ENCODE peak calls at places on chromosomes 7 and 10, in four cellular contexts. F is cardiac fibroblast, Q is cardiac muscle cell, O is AG04450. H is an unnamed sample.

GRCh38 chr10:5486852-5487235 is 12.5 kb downstream of the CALML5 start:
- DNase-seq in Q (no peak), O (no peak), F (no peak), H (no peak)

GRCh38 chr10:87861566-87861952 is 1.8 kb downstream of the KLLN start:
- DNase-seq in O (peak; percentile 53), F (peak; percentile 92), Q (peak; percentile 66), H (no peak)

GRCh38 chr7:105996860-105997737 is 34.0 kb downstream of the CDHR3 start:
- DNase-seq in F (no peak), O (no peak), Q (no peak), H (no peak)

GRCh38 chr10:95503012-95503411 is 58.2 kb downstream of the SORBS1 start:
- DNase-seq in F (no peak), O (no peak), Q (no peak), H (no peak)

GRCh38 chr10:119457966-119458766 is 84.4 kb downstream of the RGS10 start:
- DNase-seq in F (no peak), O (no peak), Q (no peak), H (no peak)

GRCh38 chr7:40220421-40220911 is 85.7 kb downstream of the SUGCT start:
- DNase-seq in O (no peak), F (peak; percentile 47), Q (no peak), H (no peak)

GRCh38 chr10:80196270-80196949 is 8.9 kb downstream of the ANXA11 start:
- DNase-seq in Q (peak; percentile 46), O (no peak), F (no peak), H (no peak)

GRCh38 chr7:91288208-91288824 is 24.1 kb downstream of the FZD1 start:
- DNase-seq in O (no peak), Q (peak; percentile 42), F (peak; percentile 25), H (no peak)

GRCh38 chr10:43955978-43956377 is 307.3 kb upstream of the ZNF32 start:
- DNase-seq in O (no peak), Q (no peak), F (no peak), H (no peak)

GRCh38 chr10:119759832-119760231 is 34.0 kb downstream of the INPP5F start:
- DNase-seq in O (no peak), F (peak; percentile 48), Q (no peak), H (no peak)

GRCh38 chr10:103502849-103503660 is 9.6 kb downstream of the NEURL1 start:
- DNase-seq in Q (no peak), O (no peak), F (no peak), H (no peak)

GRCh38 chr10:129509835-129510234 is 42.8 kb downstream of the MGMT start:
- DNase-seq in Q (no peak), F (no peak), O (no peak), H (no peak)

GRCh38 chr7:101950450-101951119 is 133.2 kb downstream of the CUX1 start:
- DNase-seq in O (peak; percentile 42), Q (no peak), F (peak; percentile 92), H (no peak)

GRCh38 chr10:3091346-3091787 is 24.0 kb downstream of the PFKP start:
- DNase-seq in F (peak; percentile 90), Q (no peak), O (peak; percentile 55), H (no peak)

GRCh38 chr7:142718314-142718713 is 31.0 kb upstream of the PRSS1 start:
- DNase-seq in O (no peak), Q (no peak), F (no peak), H (no peak)

GRCh38 chr10:5559642-5560141 is 34.9 kb downstream of the CALML3 start:
- DNase-seq in Q (no peak), F (peak; percentile 60), O (no peak), H (no peak)

GRCh38 chr10:7011994-7012393 is 398.8 kb downstream of the SFMBT2 start:
- DNase-seq in O (no peak), Q (no peak), F (no peak), H (no peak)

GRCh38 chr10:45425628-45426563 is 51.9 kb downstream of the ALOX5 start:
- DNase-seq in O (no peak), Q (no peak), F (no peak), H (no peak)

GRCh38 chr10:60646966-60647796 is 131.1 kb upstream of the CDK1 start:
- DNase-seq in O (peak; percentile 38), Q (peak; percentile 66), F (peak; percentile 80), H (peak; percentile 22)

GRCh38 chr7:31890198-31890597 is 180.0 kb downstream of the PDE1C start:
- DNase-seq in Q (no peak), F (no peak), O (no peak), H (no peak)

GRCh38 chr10:117163061-117163953 is 25.2 kb upstream of the VAX1 start:
- DNase-seq in F (no peak), Q (peak; percentile 51), O (no peak), H (no peak)

GRCh38 chr10:92240289-92241157 is 50.4 kb downstream of the CPEB3 start:
- DNase-seq in O (no peak), F (peak; percentile 80), Q (peak; percentile 79), H (no peak)

GRCh38 chr7:776992-777520 is 50.0 kb upstream of the PRKAR1B start:
- DNase-seq in O (no peak), Q (no peak), F (no peak), H (no peak)

GRCh38 chr7:22190736-22191135 is 166.2 kb downstream of the RAPGEF5 start:
- DNase-seq in F (no peak), Q (no peak), O (no peak), H (no peak)

GRCh38 chr10:24518411-24518810 is 205.3 kb downstream of the ARHGAP21 start:
- DNase-seq in F (no peak), Q (no peak), O (no peak), H (no peak)

GRCh38 chr7:31192996-31193395 is 140.9 kb downstream of the ADCYAP1R1 start:
- DNase-seq in F (peak; percentile 52), O (no peak), Q (peak; percentile 80), H (peak; percentile 65)

GRCh38 chr10:13206546-13207443 is 27.4 kb downstream of the UCMA start:
- DNase-seq in O (peak; percentile 21), Q (peak; percentile 10), F (peak; percentile 76), H (no peak)

GRCh38 chr7:133931053-133931452 is 196.1 kb upstream of the LRGUK start:
- DNase-seq in F (no peak), O (no peak), Q (no peak), H (no peak)

GRCh38 chr10:119395287-119396007 is 147.1 kb downstream of the RGS10 start:
- DNase-seq in F (peak; percentile 84), O (no peak), Q (no peak), H (no peak)

GRCh38 chr10:52740913-52741675 is 31.5 kb downstream of the MBL2 start:
- DNase-seq in Q (peak; percentile 60), O (no peak), F (peak; percentile 52), H (no peak)

DNA sequence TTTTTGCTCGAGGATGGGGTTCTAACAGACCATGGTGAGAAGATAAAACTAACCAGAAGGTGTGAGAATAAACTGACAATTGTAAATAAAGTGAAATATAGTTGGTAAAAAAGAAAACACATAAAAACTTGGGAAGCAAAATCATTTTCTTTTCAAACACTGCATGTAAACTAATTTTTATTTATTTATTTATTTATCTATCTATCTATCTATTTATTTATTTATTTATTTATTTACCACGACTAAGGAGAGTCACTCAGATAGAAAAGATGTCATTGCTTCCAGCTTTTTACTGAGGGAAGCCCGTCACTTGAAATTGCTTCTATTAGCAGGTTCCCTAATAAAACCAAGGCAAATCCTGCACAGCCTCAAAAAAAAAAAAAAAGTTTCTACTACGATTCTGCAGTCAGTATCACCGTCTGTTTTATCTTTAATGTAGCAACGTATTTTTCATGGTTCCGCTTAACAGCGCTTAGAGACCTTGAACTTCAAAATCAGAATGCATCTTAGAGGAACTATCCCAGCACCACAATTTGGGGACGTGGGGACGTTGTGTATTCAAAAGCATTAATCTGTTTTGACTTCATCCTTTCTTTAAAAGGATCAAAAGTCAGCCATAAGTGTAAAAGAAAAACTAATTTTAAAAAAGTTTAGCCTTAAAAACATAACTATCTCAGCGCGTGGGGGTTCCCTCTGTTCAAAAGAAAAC is 33.2 kb upstream of the EBLN1 start:
- DNase-seq in O (no peak), Q (no peak), F (peak; percentile 41), H (no peak)
- H3K4me3 ChIP-seq in O (peak overlapping the region; percentile 61), Q (peak overlapping the region; percentile 56), F (peak overlapping the region; percentile 50), H (no peak overlapping the region)

DNA sequence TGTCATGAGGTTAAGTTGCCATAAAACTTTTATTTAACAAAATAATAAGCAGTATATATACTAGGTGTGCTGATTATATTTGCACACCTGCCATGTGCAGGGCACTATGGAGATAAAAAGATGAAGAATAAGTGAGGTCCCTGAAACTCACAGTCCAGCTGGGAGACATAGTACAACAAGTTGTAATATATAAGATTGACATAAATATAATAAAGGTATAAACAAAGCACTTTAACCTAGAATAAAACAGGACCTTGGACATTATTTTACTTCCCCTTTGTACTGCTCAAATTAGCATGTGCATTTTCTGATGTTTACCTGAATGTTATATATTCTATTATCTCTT is 6.2 kb downstream of the STK17A start:
- DNase-seq in F (no peak), Q (no peak), O (no peak), H (no peak)
- H3K4me3 ChIP-seq in F (no peak overlapping the region), Q (no peak overlapping the region), O (no peak overlapping the region), H (no peak overlapping the region)

DNA sequence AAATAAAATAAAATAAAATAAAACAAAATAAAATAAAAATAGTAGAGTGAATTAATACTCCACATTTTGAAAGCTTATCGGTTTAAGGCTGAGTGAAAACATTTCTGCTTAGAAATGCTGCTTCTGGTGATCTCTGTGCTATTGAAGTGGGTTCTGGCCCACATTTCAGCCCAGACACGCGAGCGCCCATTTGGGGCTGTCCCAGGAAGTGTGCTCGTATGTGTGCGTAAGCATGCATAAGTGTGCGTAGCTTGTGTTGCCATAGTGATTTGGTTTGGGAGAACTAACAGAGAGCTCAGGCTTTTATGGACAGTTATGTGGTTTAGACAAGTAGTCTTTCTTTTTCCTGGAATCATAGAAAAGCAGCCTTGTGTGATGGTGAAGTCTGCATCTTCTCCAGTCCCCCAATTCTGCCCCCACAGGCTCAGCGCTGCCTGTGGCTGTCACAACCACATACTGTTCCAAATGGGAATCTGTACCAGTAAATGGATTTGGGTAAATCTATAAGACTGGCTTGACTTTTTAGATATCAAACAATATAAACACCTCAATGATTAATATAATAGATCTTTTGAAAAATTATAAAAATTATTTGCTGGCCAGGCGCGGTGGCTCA is 29.8 kb upstream of the PURB start:
- DNase-seq in O (no peak), Q (no peak), F (no peak), H (no peak)
- H3K4me3 ChIP-seq in O (no peak overlapping the region), Q (no peak overlapping the region), F (no peak overlapping the region), H (no peak overlapping the region)

DNA sequence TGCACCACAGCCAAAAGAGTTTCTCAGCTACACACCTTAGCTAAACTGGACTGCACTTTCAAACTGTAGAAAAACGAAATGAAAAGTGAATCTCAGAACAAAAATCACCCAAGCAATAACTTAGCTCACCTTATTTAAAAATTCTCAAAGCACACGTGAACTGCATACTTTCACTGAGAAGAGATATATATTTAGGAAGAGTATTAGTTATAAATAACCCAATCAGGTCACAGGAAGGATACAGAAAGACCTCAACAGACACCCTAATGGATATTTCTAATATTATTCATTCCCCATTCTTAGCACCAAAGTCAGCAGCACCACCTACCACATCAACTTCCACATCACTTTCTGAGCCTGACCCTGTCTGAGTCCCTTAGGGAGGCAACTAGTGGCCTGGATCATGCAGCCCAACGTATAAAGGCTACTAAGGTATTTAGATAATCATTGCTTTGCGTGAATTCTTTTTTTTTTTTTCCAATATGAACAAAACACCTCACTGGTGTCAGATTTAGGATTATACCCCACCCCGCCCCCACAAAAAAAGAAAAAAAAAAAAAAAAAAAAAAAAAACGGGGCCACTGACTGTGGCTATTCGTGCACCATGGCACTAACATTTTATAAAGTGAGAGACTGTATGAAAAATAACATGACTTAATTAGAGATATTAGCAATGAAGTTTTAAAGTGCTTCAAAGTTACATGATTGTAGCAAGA is 2.6 kb downstream of the ABI1 start:
- DNase-seq in F (peak; percentile 32), Q (peak; percentile 12), O (no peak), H (no peak)
- H3K4me3 ChIP-seq in F (peak overlapping the region; percentile 16), Q (peak overlapping the region; percentile 94), O (peak overlapping the region; percentile 90), H (peak overlapping the region; percentile 89)

GRCh38 chr10:61899045-61899444 is 2.5 kb upstream of the ARID5B start:
- DNase-seq in O (no peak), F (peak; percentile 60), Q (no peak), H (peak; percentile 93)
- H3K4me3 ChIP-seq in O (no peak overlapping the region), F (no peak overlapping the region), Q (no peak overlapping the region), H (peak overlapping the region; percentile 92)

GRCh38 chr10:93447019-93447418 is 35.1 kb downstream of the MYOF start:
- DNase-seq in Q (no peak), F (no peak), O (no peak), H (no peak)
- H3K4me3 ChIP-seq in Q (no peak overlapping the region), F (no peak overlapping the region), O (no peak overlapping the region), H (no peak overlapping the region)